ENCODE peak calls at places on chromosome 7, in seven cellular contexts. One of them, this sample, is unnamed.

GRCh38 chr7:54546081-54546985 is 4.2 kb downstream of the VSTM2A start:
- DNase-seq in nephron progenitor cell: peak; percentile 78
- DNase-seq in IMR-90: no peak
- DNase-seq in colonic mucosa: no peak
- DNase-seq in CD8-positive, alpha-beta T cell: no peak
- DNase-seq in kidney: no peak
- DNase-seq in left lung: no peak
- DNase-seq in this sample: no peak

GRCh38 chr7:148255333-148255732 is 335.2 kb upstream of the C7orf33 start:
- DNase-seq in nephron progenitor cell: no peak
- DNase-seq in CD8-positive, alpha-beta T cell: no peak
- DNase-seq in left lung: no peak
- DNase-seq in IMR-90: no peak
- DNase-seq in colonic mucosa: no peak
- DNase-seq in kidney: no peak
- DNase-seq in this sample: no peak

GRCh38 chr7:73811760-73812168 is 19.0 kb upstream of the CLDN4 start:
- DNase-seq in left lung: peak; percentile 72
- DNase-seq in nephron progenitor cell: peak; percentile 72
- DNase-seq in IMR-90: peak; percentile 41
- DNase-seq in colonic mucosa: peak; percentile 90
- DNase-seq in kidney: peak; percentile 87
- DNase-seq in CD8-positive, alpha-beta T cell: peak; percentile 32
- DNase-seq in this sample: peak; percentile 84

GRCh38 chr7:105894131-105894530 is 17.7 kb upstream of the ATXN7L1 start:
- DNase-seq in kidney: no peak
- DNase-seq in IMR-90: no peak
- DNase-seq in colonic mucosa: no peak
- DNase-seq in CD8-positive, alpha-beta T cell: no peak
- DNase-seq in nephron progenitor cell: no peak
- DNase-seq in left lung: no peak
- DNase-seq in this sample: no peak

GRCh38 chr7:40298421-40298820 is 163.6 kb downstream of the SUGCT start:
- DNase-seq in IMR-90: peak; percentile 73
- DNase-seq in colonic mucosa: no peak
- DNase-seq in left lung: no peak
- DNase-seq in nephron progenitor cell: no peak
- DNase-seq in CD8-positive, alpha-beta T cell: no peak
- DNase-seq in kidney: no peak
- DNase-seq in this sample: no peak

GRCh38 chr7:116653204-116653603 is 18.8 kb upstream of the MET start:
- DNase-seq in nephron progenitor cell: no peak
- DNase-seq in kidney: no peak
- DNase-seq in colonic mucosa: no peak
- DNase-seq in left lung: no peak
- DNase-seq in CD8-positive, alpha-beta T cell: no peak
- DNase-seq in IMR-90: peak; percentile 83
- DNase-seq in this sample: peak; percentile 83

GRCh38 chr7:142375710-142376313 is 118.0 kb upstream of the PRSS58 start:
- DNase-seq in nephron progenitor cell: peak; percentile 40
- DNase-seq in CD8-positive, alpha-beta T cell: no peak
- DNase-seq in colonic mucosa: no peak
- DNase-seq in kidney: peak; percentile 90
- DNase-seq in IMR-90: peak; percentile 28
- DNase-seq in left lung: no peak
- DNase-seq in this sample: peak; percentile 47

GRCh38 chr7:22821702-22822485 is 755 bp downstream of the TOMM7 start:
- DNase-seq in colonic mucosa: peak; percentile 29
- DNase-seq in CD8-positive, alpha-beta T cell: no peak
- DNase-seq in left lung: peak; percentile 40
- DNase-seq in IMR-90: no peak
- DNase-seq in kidney: no peak
- DNase-seq in nephron progenitor cell: no peak
- DNase-seq in this sample: peak; percentile 21

GRCh38 chr7:103691291-103691690 is 245.3 kb upstream of the SLC26A5 start:
- DNase-seq in nephron progenitor cell: no peak
- DNase-seq in kidney: no peak
- DNase-seq in IMR-90: no peak
- DNase-seq in CD8-positive, alpha-beta T cell: no peak
- DNase-seq in left lung: no peak
- DNase-seq in colonic mucosa: no peak
- DNase-seq in this sample: no peak

GRCh38 chr7:18474944-18475343 is 20.6 kb upstream of the HDAC9 start:
- DNase-seq in nephron progenitor cell: no peak
- DNase-seq in colonic mucosa: no peak
- DNase-seq in kidney: no peak
- DNase-seq in CD8-positive, alpha-beta T cell: no peak
- DNase-seq in left lung: no peak
- DNase-seq in IMR-90: no peak
- DNase-seq in this sample: no peak

GRCh38 chr7:56091591-56091990 is 1.2 kb downstream of the PHKG1 start:
- DNase-seq in left lung: no peak
- DNase-seq in kidney: no peak
- DNase-seq in colonic mucosa: no peak
- DNase-seq in IMR-90: no peak
- DNase-seq in CD8-positive, alpha-beta T cell: no peak
- DNase-seq in nephron progenitor cell: no peak
- DNase-seq in this sample: no peak

GRCh38 chr7:111802194-111802785 is 240.0 kb upstream of the IMMP2L start:
- DNase-seq in kidney: no peak
- DNase-seq in CD8-positive, alpha-beta T cell: no peak
- DNase-seq in IMR-90: no peak
- DNase-seq in left lung: no peak
- DNase-seq in colonic mucosa: no peak
- DNase-seq in nephron progenitor cell: no peak
- DNase-seq in this sample: no peak

GRCh38 chr7:83879103-83879502 is 230.2 kb upstream of the SEMA3E start:
- DNase-seq in CD8-positive, alpha-beta T cell: no peak
- DNase-seq in kidney: no peak
- DNase-seq in IMR-90: no peak
- DNase-seq in nephron progenitor cell: no peak
- DNase-seq in colonic mucosa: no peak
- DNase-seq in left lung: no peak
- DNase-seq in this sample: no peak

GRCh38 chr7:137354361-137354760 is 10.8 kb upstream of the PTN start:
- DNase-seq in colonic mucosa: no peak
- DNase-seq in kidney: peak; percentile 59
- DNase-seq in IMR-90: peak; percentile 69
- DNase-seq in left lung: no peak
- DNase-seq in nephron progenitor cell: no peak
- DNase-seq in CD8-positive, alpha-beta T cell: no peak
- DNase-seq in this sample: peak; percentile 16

GRCh38 chr7:94635687-94636086 is 20.2 kb downstream of the SGCE start:
- DNase-seq in nephron progenitor cell: no peak
- DNase-seq in CD8-positive, alpha-beta T cell: no peak
- DNase-seq in left lung: no peak
- DNase-seq in IMR-90: no peak
- DNase-seq in colonic mucosa: no peak
- DNase-seq in kidney: no peak
- DNase-seq in this sample: no peak

GRCh38 chr7:94633025-94633341 is 22.9 kb downstream of the SGCE start:
- DNase-seq in IMR-90: no peak
- DNase-seq in left lung: no peak
- DNase-seq in kidney: no peak
- DNase-seq in nephron progenitor cell: no peak
- DNase-seq in CD8-positive, alpha-beta T cell: no peak
- DNase-seq in colonic mucosa: no peak
- DNase-seq in this sample: no peak

GRCh38 chr7:94632338-94633024 is 23.5 kb downstream of the SGCE start:
- DNase-seq in left lung: no peak
- DNase-seq in colonic mucosa: no peak
- DNase-seq in CD8-positive, alpha-beta T cell: no peak
- DNase-seq in IMR-90: peak; percentile 80
- DNase-seq in nephron progenitor cell: no peak
- DNase-seq in kidney: no peak
- DNase-seq in this sample: peak; percentile 59

GRCh38 chr7:94630855-94631254 is 25.1 kb downstream of the SGCE start:
- DNase-seq in kidney: no peak
- DNase-seq in colonic mucosa: no peak
- DNase-seq in IMR-90: no peak
- DNase-seq in CD8-positive, alpha-beta T cell: no peak
- DNase-seq in nephron progenitor cell: no peak
- DNase-seq in left lung: no peak
- DNase-seq in this sample: no peak
- TF ChIP-seq CTCF in kidney: no peak
- TF ChIP-seq CTCF in colonic mucosa: no peak
- TF ChIP-seq CTCF in IMR-90: no peak
- TF ChIP-seq CTCF in CD8-positive, alpha-beta T cell: no peak
- TF ChIP-seq CTCF in nephron progenitor cell: no peak
- TF ChIP-seq CTCF in left lung: no peak
- TF ChIP-seq CTCF in this sample: no peak

DNA sequence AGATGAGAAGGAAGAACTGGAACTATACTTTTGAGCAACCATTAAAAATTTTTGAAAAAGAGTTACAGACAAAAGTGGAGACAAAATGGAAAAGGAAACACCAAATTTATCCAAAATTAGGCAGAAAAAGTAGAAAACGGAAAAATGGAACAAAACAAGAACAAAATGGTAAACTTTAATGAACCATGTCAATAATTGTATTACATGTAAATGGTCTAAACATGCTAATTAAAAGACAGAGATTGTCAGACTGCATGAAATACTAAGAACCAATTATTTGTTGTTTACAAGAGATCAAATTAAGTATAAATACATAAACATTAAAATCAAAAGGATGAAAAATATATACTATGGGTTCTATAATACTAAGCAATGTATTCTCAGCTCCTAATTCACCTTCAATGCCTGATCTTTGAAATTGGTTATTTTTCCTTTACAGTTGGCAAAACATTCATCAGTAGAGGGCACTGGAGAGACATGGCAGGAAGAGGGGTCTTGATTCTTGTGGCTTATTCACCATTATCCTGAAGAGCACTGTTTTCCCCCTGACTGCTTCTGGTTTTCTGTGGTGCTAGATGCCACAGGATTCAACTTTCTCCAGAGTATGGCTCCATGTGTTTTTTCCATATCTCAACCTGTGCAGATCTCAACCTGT is 124.9 kb downstream of the ELFN1 start:
- DNase-seq in CD8-positive, alpha-beta T cell: no peak
- DNase-seq in IMR-90: no peak
- DNase-seq in colonic mucosa: no peak
- DNase-seq in kidney: no peak
- DNase-seq in nephron progenitor cell: no peak
- DNase-seq in left lung: no peak
- DNase-seq in this sample: no peak
- TF ChIP-seq CTCF in CD8-positive, alpha-beta T cell: no peak
- TF ChIP-seq CTCF in IMR-90: peak; percentile 32
- TF ChIP-seq CTCF in colonic mucosa: no peak
- TF ChIP-seq CTCF in kidney: no peak
- TF ChIP-seq CTCF in nephron progenitor cell: no peak
- TF ChIP-seq CTCF in left lung: no peak
- TF ChIP-seq CTCF in this sample: no peak

GRCh38 chr7:122827763-122828162 is 58.5 kb downstream of the CADPS2 start:
- DNase-seq in colonic mucosa: no peak
- DNase-seq in kidney: no peak
- DNase-seq in left lung: no peak
- DNase-seq in IMR-90: no peak
- DNase-seq in CD8-positive, alpha-beta T cell: no peak
- DNase-seq in nephron progenitor cell: no peak
- DNase-seq in this sample: no peak
- TF ChIP-seq CTCF in colonic mucosa: no peak
- TF ChIP-seq CTCF in kidney: no peak
- TF ChIP-seq CTCF in left lung: no peak
- TF ChIP-seq CTCF in IMR-90: no peak
- TF ChIP-seq CTCF in CD8-positive, alpha-beta T cell: no peak
- TF ChIP-seq CTCF in nephron progenitor cell: no peak
- TF ChIP-seq CTCF in this sample: no peak

DNA sequence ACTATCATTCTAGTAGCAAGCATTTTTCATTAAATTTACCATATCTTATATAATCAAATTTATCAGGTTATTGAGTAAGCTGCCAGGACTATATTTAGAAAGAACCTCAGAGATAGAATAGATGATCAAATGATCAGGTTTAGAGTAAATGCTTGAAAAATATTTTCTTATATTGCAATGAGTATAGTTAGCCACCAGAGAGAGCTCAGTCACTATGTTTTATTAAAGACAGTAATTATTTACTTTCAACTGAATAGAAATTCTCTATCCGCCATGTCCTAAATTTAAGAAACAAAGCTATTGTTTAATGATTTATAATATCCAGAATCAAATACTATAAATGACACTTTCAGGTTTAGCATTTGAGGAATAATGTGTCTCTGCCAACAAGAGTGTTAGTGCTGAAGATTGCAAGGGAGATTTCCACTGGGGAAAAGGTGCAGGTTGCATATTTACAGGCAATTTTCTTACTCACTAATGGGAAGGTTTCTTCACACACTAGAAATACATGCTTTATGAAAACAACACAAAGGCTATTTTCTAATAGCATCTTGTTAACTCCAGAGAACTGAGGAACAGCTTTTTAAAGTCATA is 184.7 kb downstream of the DGKB start:
- DNase-seq in left lung: no peak
- DNase-seq in CD8-positive, alpha-beta T cell: no peak
- DNase-seq in colonic mucosa: no peak
- DNase-seq in nephron progenitor cell: no peak
- DNase-seq in IMR-90: peak; percentile 13
- DNase-seq in kidney: no peak
- DNase-seq in this sample: peak; percentile 17
- TF ChIP-seq CTCF in left lung: no peak
- TF ChIP-seq CTCF in CD8-positive, alpha-beta T cell: no peak
- TF ChIP-seq CTCF in colonic mucosa: peak; percentile 29
- TF ChIP-seq CTCF in nephron progenitor cell: peak; percentile 46
- TF ChIP-seq CTCF in IMR-90: peak; percentile 58
- TF ChIP-seq CTCF in kidney: peak; percentile 41
- TF ChIP-seq CTCF in this sample: peak; percentile 59

GRCh38 chr7:133275008-133275407 is 22.1 kb downstream of the EXOC4 start:
- DNase-seq in kidney: no peak
- DNase-seq in CD8-positive, alpha-beta T cell: no peak
- DNase-seq in nephron progenitor cell: no peak
- DNase-seq in IMR-90: no peak
- DNase-seq in left lung: no peak
- DNase-seq in colonic mucosa: no peak
- DNase-seq in this sample: peak; percentile 25
- TF ChIP-seq CTCF in kidney: peak; percentile 25
- TF ChIP-seq CTCF in CD8-positive, alpha-beta T cell: no peak
- TF ChIP-seq CTCF in nephron progenitor cell: no peak
- TF ChIP-seq CTCF in IMR-90: no peak
- TF ChIP-seq CTCF in left lung: no peak
- TF ChIP-seq CTCF in colonic mucosa: no peak
- TF ChIP-seq CTCF in this sample: peak; percentile 17

GRCh38 chr7:129611246-129612111 is at the start of gene NRF1:
- DNase-seq in left lung: peak; percentile 91
- DNase-seq in nephron progenitor cell: peak; percentile 94
- DNase-seq in kidney: peak; percentile 97
- DNase-seq in colonic mucosa: peak; percentile 86
- DNase-seq in IMR-90: peak; percentile 89
- DNase-seq in CD8-positive, alpha-beta T cell: peak; percentile 91
- DNase-seq in this sample: peak; percentile 86
- TF ChIP-seq CTCF in left lung: no peak
- TF ChIP-seq CTCF in nephron progenitor cell: no peak
- TF ChIP-seq CTCF in kidney: peak; percentile 1
- TF ChIP-seq CTCF in colonic mucosa: no peak
- TF ChIP-seq CTCF in IMR-90: peak; percentile 25
- TF ChIP-seq CTCF in CD8-positive, alpha-beta T cell: no peak
- TF ChIP-seq CTCF in this sample: no peak

GRCh38 chr7:30817060-30817770 is 46.0 kb downstream of the MINDY4 start:
- DNase-seq in kidney: no peak
- DNase-seq in IMR-90: peak; percentile 54
- DNase-seq in nephron progenitor cell: no peak
- DNase-seq in CD8-positive, alpha-beta T cell: no peak
- DNase-seq in colonic mucosa: peak; percentile 14
- DNase-seq in left lung: no peak
- DNase-seq in this sample: peak; percentile 34
- TF ChIP-seq CTCF in kidney: no peak
- TF ChIP-seq CTCF in IMR-90: no peak
- TF ChIP-seq CTCF in nephron progenitor cell: no peak
- TF ChIP-seq CTCF in CD8-positive, alpha-beta T cell: no peak
- TF ChIP-seq CTCF in colonic mucosa: no peak
- TF ChIP-seq CTCF in left lung: no peak
- TF ChIP-seq CTCF in this sample: no peak